ENCODE peak calls at places on chromosome 16, in six cellular contexts. K, S, A, V, M and E are unnamed samples. For H3K4me1, the result is how much of the 10 kb centered on the place peaks cover.

GRCh38 chr16:20747030-20747816 is 5.6 kb upstream of the THUMPD1 start:
- DNase-seq in K (peak), S (no peak), A (no peak), V (no peak), M (no peak), E (no peak)

GRCh38 chr16:82070656-82071369 is 35.8 kb downstream of the HSD17B2 start:
- DNase-seq in K (peak), S (no peak), A (no peak), V (no peak), M (no peak), E (no peak)

GRCh38 chr16:12531937-12532336 is 271.8 kb downstream of the CPPED1 start:
- DNase-seq in K (peak), S (no peak), A (no peak), V (no peak), M (no peak), E (no peak)

GRCh38 chr16:28317040-28317880 is 24.9 kb downstream of the SBK1 start:
- DNase-seq in K (peak), S (peak), A (peak), V (peak), M (peak), E (peak)

GRCh38 chr16:85913141-85913601 is 14.2 kb downstream of the IRF8 start:
- DNase-seq in K (no peak), S (no peak), A (no peak), V (no peak), M (no peak), E (no peak)

GRCh38 chr16:74291577-74292208 is 4.9 kb upstream of the PSMD7 start:
- DNase-seq in K (no peak), S (no peak), A (no peak), V (no peak), M (no peak), E (no peak)

GRCh38 chr16:29819506-29819905 is 756 bp upstream of the MVP start:
- DNase-seq in K (peak), S (no peak), A (no peak), V (no peak), M (no peak), E (no peak)

GRCh38 chr16:3074860-3075545 is 9.6 kb downstream of the IL32 start:
- DNase-seq in K (no peak), S (no peak), A (no peak), V (no peak), M (no peak), E (no peak)

GRCh38 chr16:30570621-30571443 is 682 bp downstream of the ZNF688 start:
- DNase-seq in K (no peak), S (peak), A (no peak), V (peak), M (peak), E (no peak)

GRCh38 chr16:71367243-71367976 is 8.9 kb downstream of the CALB2 start:
- DNase-seq in K (peak), S (peak), A (no peak), V (peak), M (peak), E (no peak)

GRCh38 chr16:5761592-5761991 is 664.0 kb upstream of the EEF2KMT start:
- DNase-seq in K (no peak), S (no peak), A (no peak), V (no peak), M (no peak), E (no peak)
- TF ChIP-seq CTCF in K (no peak), S (no peak), A (no peak), V (no peak), M (no peak), E (no peak)

GRCh38 chr16:75580-76501 is 2.2 kb upstream of the MPG start:
- DNase-seq in K (no peak), S (peak), A (peak), V (peak), M (no peak), E (peak)
- H3K4me1 ChIP-seq in K (under half), S (half or more), A (half or more), V (under half), M (under half), E (under half)

GRCh38 chr16:69564845-69565610 is 738 bp upstream of the NFAT5 start:
- DNase-seq in K (no peak), S (no peak), A (no peak), V (no peak), M (no peak), E (no peak)

GRCh38 chr16:69566437-69567030 is 768 bp downstream of the NFAT5 start:
- DNase-seq in K (peak), S (peak), A (peak), V (peak), M (peak), E (peak)

GRCh38 chr16:69565611-69566436 is at the start of gene NFAT5:
- DNase-seq in K (peak), S (peak), A (peak), V (peak), M (peak), E (peak)

GRCh38 chr16:69563605-69564580 is 1.9 kb upstream of the NFAT5 start:
- DNase-seq in K (peak), S (no peak), A (no peak), V (no peak), M (no peak), E (no peak)

DNA sequence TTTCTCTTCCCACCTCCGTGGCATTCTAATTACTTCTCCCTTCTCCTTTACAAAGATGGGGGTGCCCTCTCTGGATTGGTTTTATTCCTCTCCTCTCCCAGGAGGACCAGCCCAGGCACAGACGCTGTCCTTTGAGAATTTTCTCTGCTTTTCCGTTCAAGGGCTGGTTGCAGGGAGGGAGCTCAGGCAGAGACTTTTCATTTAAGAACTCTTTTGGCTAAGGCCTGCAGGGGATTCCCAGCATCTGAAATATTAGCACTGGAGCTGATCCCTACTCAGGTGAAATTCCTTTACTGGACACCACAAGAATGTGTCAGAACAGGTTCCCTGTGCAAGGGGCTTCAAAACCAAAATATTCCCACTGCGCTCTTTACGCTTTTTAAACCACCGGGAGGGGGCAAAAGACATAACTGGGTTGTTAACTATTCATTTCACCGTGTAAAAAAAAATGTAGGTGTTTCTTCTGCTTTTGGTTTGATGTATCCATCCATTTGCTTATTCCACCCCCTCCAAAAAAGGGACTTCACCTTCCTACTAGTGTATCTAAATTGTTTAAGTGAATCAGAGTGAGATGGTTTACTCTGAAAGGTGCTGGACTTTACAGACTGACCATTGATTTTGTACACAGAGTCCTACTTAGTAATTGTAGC is 1.4 kb downstream of the NFAT5 start:
- DNase-seq in K (no peak), S (peak), A (no peak), V (peak), M (peak), E (no peak)
- TF ChIP-seq CTCF in K (no peak), S (peak), A (peak), V (peak), M (peak), E (no peak)

DNA sequence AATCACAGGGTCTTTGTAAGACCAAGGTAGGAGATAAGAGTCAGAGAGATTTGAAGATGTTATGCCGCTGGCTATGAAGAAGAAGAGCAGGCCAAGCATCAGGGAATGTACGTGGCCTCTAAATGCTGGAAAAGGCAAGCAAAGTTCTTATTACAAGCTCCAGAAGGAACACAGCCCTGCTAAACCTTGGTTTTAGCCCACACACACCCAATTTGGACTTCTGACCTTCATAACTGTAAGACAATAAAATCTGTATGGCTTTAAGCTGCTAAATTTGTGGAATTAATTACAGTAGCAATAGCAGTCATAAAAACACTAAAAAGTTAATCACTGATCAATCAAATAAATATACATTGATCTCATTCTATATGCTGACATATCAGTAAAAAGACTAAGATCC is 6.0 kb downstream of the TMEM170A start:
- DNase-seq in K (no peak), S (no peak), A (no peak), V (no peak), M (no peak), E (no peak)
- H3K4me1 ChIP-seq in K (under half), S (under half), A (half or more), V (under half), M (under half), E (under half)

DNA sequence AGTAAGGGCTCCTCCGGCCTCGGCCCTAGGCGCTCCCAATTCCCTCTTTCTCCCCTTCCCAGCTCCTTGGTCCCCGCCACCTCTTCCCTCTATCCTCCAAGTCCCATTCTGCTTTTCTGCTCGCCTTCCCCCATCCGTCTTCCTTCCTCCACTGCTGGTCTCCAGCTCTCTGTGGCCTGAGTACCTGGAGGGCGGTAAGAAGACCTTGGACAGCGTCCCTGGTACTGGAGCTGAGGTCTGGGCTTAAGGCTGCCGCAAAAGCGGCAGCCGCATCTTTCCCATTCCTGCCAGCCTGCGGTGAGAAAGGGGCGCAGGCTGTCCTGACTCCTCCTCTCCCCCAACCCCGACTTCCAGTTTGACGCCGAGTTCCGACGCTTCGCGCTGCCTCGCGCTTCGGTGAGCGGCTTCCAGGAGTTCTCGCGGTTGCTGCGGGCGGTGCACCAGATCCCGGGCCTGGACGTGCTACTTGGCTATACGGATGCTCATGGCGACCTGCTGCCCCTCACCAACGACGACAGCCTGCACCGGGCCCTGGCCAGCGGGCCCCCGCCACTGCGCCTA is 421 bp downstream of the PARD6A start:
- DNase-seq in K (peak), S (peak), A (no peak), V (peak), M (peak), E (no peak)
- TF ChIP-seq CTCF in K (no peak), S (no peak), A (no peak), V (no peak), M (no peak), E (no peak)

DNA sequence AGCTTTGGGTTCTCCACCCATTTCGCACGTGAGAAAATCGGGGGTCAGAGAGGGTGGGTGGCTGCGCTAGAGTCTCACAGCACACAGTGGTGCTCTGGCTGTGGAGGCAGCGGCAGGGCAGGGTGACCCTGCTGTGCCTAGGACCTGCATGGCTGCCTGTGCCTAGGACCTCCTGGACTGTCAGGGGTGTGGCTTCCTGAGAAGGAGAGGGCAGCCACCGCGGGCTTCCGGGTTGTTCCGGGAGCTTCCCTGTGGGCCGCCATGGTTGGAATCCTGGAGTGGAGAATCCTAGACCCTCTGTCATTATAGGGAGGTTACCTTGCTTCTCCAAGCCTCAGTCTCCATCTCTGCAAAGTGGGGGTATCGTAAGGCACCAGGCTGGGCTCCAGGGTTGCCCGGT is 9.3 kb downstream of the ZFPM1 start:
- DNase-seq in K (no peak), S (no peak), A (no peak), V (no peak), M (no peak), E (no peak)
- H3K4me1 ChIP-seq in K (under half), S (under half), A (under half), V (under half), M (under half), E (under half)

DNA sequence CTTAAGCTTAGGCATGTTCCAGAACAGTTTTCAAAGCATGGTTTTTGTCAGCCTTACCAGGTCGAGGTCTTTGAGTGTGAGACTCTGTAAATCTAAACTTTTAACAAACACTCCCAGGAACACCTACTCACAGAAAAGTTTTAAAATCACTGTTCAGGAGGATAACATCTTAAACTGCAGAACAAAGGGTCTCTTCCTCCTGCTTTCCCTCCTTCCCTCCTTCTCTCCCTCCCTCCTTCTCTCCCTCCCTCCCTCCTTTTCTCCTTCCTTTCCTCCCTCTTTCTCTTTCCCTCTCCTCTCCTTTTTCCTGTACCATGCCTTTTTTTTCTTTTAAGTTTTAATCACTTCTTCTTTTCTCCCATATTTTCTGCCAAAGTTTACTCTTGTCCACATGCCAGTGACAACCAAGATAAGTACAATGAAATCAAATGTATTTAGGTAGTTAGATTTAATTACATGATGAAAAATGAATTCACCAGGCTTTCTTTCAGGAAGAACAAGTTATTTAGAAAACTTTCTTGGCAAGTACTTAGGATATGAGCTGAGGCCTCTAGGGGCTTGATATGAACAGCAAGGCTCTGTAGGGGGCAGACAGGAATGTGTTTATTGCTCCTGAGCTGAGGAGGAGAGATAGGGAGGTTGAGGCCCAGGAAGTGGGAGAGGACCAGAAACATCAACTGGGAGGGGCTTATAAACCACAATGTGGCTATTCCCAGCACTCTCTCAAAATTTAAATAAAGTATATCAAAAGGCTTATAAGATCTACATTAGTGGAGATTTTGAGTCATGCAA is 153.7 kb upstream of the MAF start:
- DNase-seq in K (no peak), S (no peak), A (no peak), V (no peak), M (no peak), E (no peak)
- TF ChIP-seq CTCF in K (no peak), S (no peak), A (no peak), V (no peak), M (peak), E (no peak)

GRCh38 chr16:2008631-2009301 is 855 bp downstream of the ZNF598 start:
- DNase-seq in K (no peak), S (no peak), A (peak), V (no peak), M (no peak), E (no peak)
- H3K4me1 ChIP-seq in K (half or more), S (under half), A (half or more), V (under half), M (under half), E (under half)